ENCODE peak calls at places on chromosomes 7 and 10, in nine cellular contexts. J is AG04450, O is esophagus squamous epithelium, C is psoas muscle, F is H9, Z is OCI-LY7, H is adrenal gland, I is GM13976, G is B cell. E is an unnamed sample.

GRCh38 chr10:8187171-8187666 is 132.7 kb downstream of the GATA3 start:
- DNase-seq in J (no peak), O (no peak), C (no peak), F (no peak), Z (no peak), H (no peak), I (no peak), G (no peak), E (no peak)

GRCh38 chr10:114397651-114398145 is 6.6 kb downstream of the AFAP1L2 start:
- DNase-seq in J (no peak), O (no peak), C (no peak), F (no peak), Z (no peak), H (no peak), I (no peak), G (no peak), E (no peak)

GRCh38 chr7:80307251-80307856 is 172.7 kb downstream of the GNAI1 start:
- DNase-seq in J (no peak), O (no peak), C (no peak), F (no peak), Z (no peak), H (no peak), I (no peak), G (no peak), E (no peak)

GRCh38 chr7:96591900-96592676 is 117.6 kb downstream of the SEM1 start:
- DNase-seq in J (no peak), O (no peak), C (no peak), F (no peak), Z (no peak), H (no peak), I (no peak), G (no peak), E (no peak)

GRCh38 chr7:44311561-44312495 is 13.6 kb downstream of the CAMK2B start:
- DNase-seq in J (no peak), O (no peak), C (peak), F (no peak), Z (no peak), H (peak), I (no peak), G (no peak), E (no peak)

GRCh38 chr7:157397036-157397720 is 60.4 kb downstream of the DNAJB6 start:
- DNase-seq in J (no peak), O (no peak), C (no peak), F (no peak), Z (no peak), H (no peak), I (peak), G (no peak), E (no peak)

GRCh38 chr7:103940382-103941268 is 48.8 kb downstream of the RELN start:
- DNase-seq in J (no peak), O (no peak), C (no peak), F (no peak), Z (no peak), H (no peak), I (no peak), G (no peak), E (no peak)

GRCh38 chr10:120511165-120511564 is 54.1 kb downstream of the PLPP4 start:
- DNase-seq in J (no peak), O (no peak), C (no peak), F (no peak), Z (no peak), H (no peak), I (no peak), G (no peak), E (no peak)

GRCh38 chr10:13637894-13638293 is 51.1 kb downstream of the PRPF18 start:
- DNase-seq in J (no peak), O (no peak), C (no peak), F (no peak), Z (no peak), H (no peak), I (no peak), G (no peak), E (no peak)

GRCh38 chr10:114611617-114612016 is 46.5 kb downstream of the ABLIM1 start:
- DNase-seq in J (no peak), O (no peak), C (no peak), F (no peak), Z (no peak), H (no peak), I (no peak), G (no peak), E (no peak)

GRCh38 chr10:55766212-55766611 is 594.8 kb downstream of the ZWINT start:
- DNase-seq in J (no peak), O (no peak), C (no peak), F (no peak), Z (no peak), H (no peak), I (no peak), G (no peak), E (no peak)

GRCh38 chr7:1558181-1558811 is 2.3 kb upstream of the TMEM184A start:
- DNase-seq in J (no peak), O (no peak), C (peak), F (no peak), Z (peak), H (no peak), I (no peak), G (no peak), E (no peak)

GRCh38 chr7:106060394-106060920 is 51.7 kb downstream of the SYPL1 start:
- DNase-seq in J (no peak), O (no peak), C (no peak), F (no peak), Z (no peak), H (peak), I (no peak), G (no peak), E (no peak)

GRCh38 chr10:102335184-102335583 is 60.3 kb upstream of the NFKB2 start:
- DNase-seq in J (no peak), O (no peak), C (peak), F (no peak), Z (no peak), H (no peak), I (no peak), G (no peak), E (no peak)

GRCh38 chr7:143938522-143939243 is 3.6 kb downstream of the OR2F2 start:
- DNase-seq in J (no peak), O (no peak), C (no peak), F (no peak), Z (no peak), H (no peak), I (no peak), G (no peak), E (no peak)

GRCh38 chr10:20959178-20959577 is 62.1 kb upstream of the NEBL start:
- DNase-seq in J (no peak), O (no peak), C (no peak), F (no peak), Z (no peak), H (no peak), I (no peak), G (no peak), E (no peak)

GRCh38 chr10:111525696-111526095 is 448.9 kb downstream of the ADRA2A start:
- DNase-seq in J (no peak), O (no peak), C (no peak), F (no peak), Z (no peak), H (no peak), I (no peak), G (no peak), E (no peak)

GRCh38 chr10:102802920-102803534 is 34.2 kb downstream of the CYP17A1 start:
- DNase-seq in J (peak), O (no peak), C (peak), F (peak), Z (no peak), H (peak), I (peak), G (no peak), E (peak)

GRCh38 chr10:29120216-29120615 is 168.7 kb upstream of the LYZL1 start:
- DNase-seq in J (peak), O (no peak), C (no peak), F (no peak), Z (no peak), H (no peak), I (no peak), G (no peak), E (no peak)

GRCh38 chr7:103123529-103123928 is 25.4 kb downstream of the NAPEPLD start:
- DNase-seq in J (no peak), O (no peak), C (no peak), F (no peak), Z (no peak), H (no peak), I (no peak), G (no peak), E (no peak)

GRCh38 chr10:126595160-126595559 is 75.3 kb downstream of the C10orf90 start:
- DNase-seq in J (no peak), O (no peak), C (no peak), F (no peak), Z (no peak), H (no peak), I (no peak), G (no peak), E (no peak)

GRCh38 chr10:126596472-126597016 is 73.9 kb downstream of the C10orf90 start:
- DNase-seq in J (no peak), O (no peak), C (no peak), F (no peak), Z (no peak), H (no peak), I (no peak), G (no peak), E (no peak)

GRCh38 chr10:126597206-126597605 is 73.3 kb downstream of the C10orf90 start:
- DNase-seq in J (no peak), O (no peak), C (no peak), F (no peak), Z (no peak), H (no peak), I (no peak), G (no peak), E (no peak)

GRCh38 chr10:126599949-126600627 is 70.4 kb downstream of the C10orf90 start:
- DNase-seq in J (no peak), O (no peak), C (no peak), F (no peak), Z (no peak), H (no peak), I (no peak), G (no peak), E (no peak)

GRCh38 chr10:126598009-126598408 is 72.5 kb downstream of the C10orf90 start:
- DNase-seq in J (no peak), O (no peak), C (no peak), F (peak), Z (peak), H (no peak), I (peak), G (no peak), E (peak)
- TF ChIP-seq CTCF in J (peak), O (peak), C (peak), F (peak), Z (peak), H (no peak), I (peak), G (peak), E (peak)

GRCh38 chr7:131222171-131222570 is 105.5 kb upstream of the MKLN1 start:
- DNase-seq in J (no peak), O (no peak), C (no peak), F (no peak), Z (peak), H (no peak), I (no peak), G (no peak), E (no peak)
- TF ChIP-seq CTCF in J (no peak), O (no peak), C (no peak), F (no peak), Z (peak), H (no peak), I (no peak), G (no peak), E (no peak)

GRCh38 chr7:18068745-18069144 is 41.1 kb upstream of the PRPS1L1 start:
- DNase-seq in J (no peak), O (no peak), C (no peak), F (no peak), Z (no peak), H (no peak), I (no peak), G (no peak), E (no peak)

GRCh38 chr7:18064242-18064838 is 36.7 kb upstream of the PRPS1L1 start:
- DNase-seq in J (no peak), O (no peak), C (no peak), F (peak), Z (peak), H (no peak), I (no peak), G (no peak), E (peak)
- TF ChIP-seq CTCF in J (peak), O (peak), C (peak), F (peak), Z (peak), H (peak), I (peak), G (peak), E (peak)

GRCh38 chr10:117553171-117553814 is 10.7 kb downstream of the EMX2 start:
- DNase-seq in J (no peak), O (no peak), C (peak), F (peak), Z (no peak), H (no peak), I (no peak), G (no peak), E (no peak)
- TF ChIP-seq CTCF in J (no peak), O (no peak), C (peak), F (peak), Z (no peak), H (no peak), I (no peak), G (no peak), E (no peak)

GRCh38 chr10:26157734-26158133 is 58.8 kb upstream of the GAD2 start:
- DNase-seq in J (no peak), O (no peak), C (no peak), F (no peak), Z (peak), H (no peak), I (no peak), G (no peak), E (no peak)
- TF ChIP-seq CTCF in J (no peak), O (no peak), C (no peak), F (peak), Z (peak), H (no peak), I (no peak), G (no peak), E (peak)

GRCh38 chr7:117459735-117460134 is 20.1 kb upstream of the CFTR start:
- DNase-seq in J (no peak), O (no peak), C (no peak), F (no peak), Z (no peak), H (no peak), I (no peak), G (no peak), E (no peak)

GRCh38 chr7:117458977-117459583 is 20.7 kb upstream of the CFTR start:
- DNase-seq in J (no peak), O (no peak), C (no peak), F (no peak), Z (peak), H (no peak), I (peak), G (no peak), E (peak)
- TF ChIP-seq CTCF in J (peak), O (peak), C (peak), F (peak), Z (peak), H (peak), I (peak), G (peak), E (peak)

DNA sequence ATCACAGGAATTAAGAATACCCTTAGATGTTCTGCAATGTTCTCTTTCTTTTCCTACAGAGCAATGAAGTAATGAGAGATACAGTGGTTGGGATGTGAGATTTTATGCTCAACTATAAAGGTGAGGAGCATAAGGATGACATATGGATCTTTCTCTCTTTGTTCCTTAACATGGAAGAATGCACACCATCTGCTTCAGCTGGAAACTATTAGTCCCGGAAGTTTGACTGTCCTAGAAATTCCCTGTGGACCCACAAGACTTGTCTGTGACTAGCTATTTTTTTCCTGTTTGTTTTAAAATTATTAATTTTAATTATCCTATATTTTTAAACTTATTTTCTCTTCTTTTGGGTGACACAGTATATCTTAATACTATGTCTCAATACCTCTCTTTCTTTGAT is 80.2 kb downstream of the DKK1 start:
- DNase-seq in J (no peak), O (no peak), C (no peak), F (no peak), Z (no peak), H (no peak), I (no peak), G (no peak), E (no peak)
- TF ChIP-seq CTCF in J (no peak), O (no peak), C (no peak), F (no peak), Z (no peak), H (no peak), I (no peak), G (no peak), E (no peak)

GRCh38 chr7:142668495-142668894 is 80.8 kb upstream of the PRSS1 start:
- DNase-seq in J (no peak), O (no peak), C (no peak), F (no peak), Z (peak), H (no peak), I (no peak), G (peak), E (no peak)

GRCh38 chr7:142670504-142670903 is 78.8 kb upstream of the PRSS1 start:
- DNase-seq in J (no peak), O (no peak), C (no peak), F (no peak), Z (no peak), H (no peak), I (no peak), G (no peak), E (no peak)

GRCh38 chr7:142671506-142671905 is 77.8 kb upstream of the PRSS1 start:
- DNase-seq in J (no peak), O (no peak), C (no peak), F (no peak), Z (peak), H (no peak), I (no peak), G (no peak), E (no peak)

DNA sequence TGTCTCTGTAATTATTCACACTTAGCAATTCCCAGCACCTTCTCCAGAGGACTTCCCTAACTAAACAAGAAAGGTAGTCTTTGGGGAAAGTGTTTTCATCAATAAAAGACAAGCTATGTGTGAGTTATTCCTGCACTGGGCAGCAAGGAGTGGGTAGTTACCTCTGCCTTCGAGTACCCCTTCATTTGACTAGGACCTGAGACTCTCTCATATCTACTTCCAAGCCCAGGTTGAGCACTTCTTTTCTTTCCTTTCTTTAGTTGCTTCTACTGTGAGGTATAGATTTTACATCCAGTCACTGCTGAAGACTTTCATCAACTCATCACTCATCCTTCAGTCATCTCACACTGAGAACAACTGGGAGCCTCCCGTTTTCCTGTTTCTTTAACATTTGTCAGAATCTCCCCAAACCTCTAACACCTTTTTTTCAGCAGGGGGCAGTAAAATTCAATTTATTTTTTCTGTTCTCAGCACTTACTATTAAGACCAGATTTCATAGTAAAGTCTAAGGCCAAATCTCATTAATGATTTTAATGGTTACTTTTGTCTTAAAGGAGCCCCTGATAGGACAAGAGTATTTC is 80.1 kb upstream of the PRSS1 start:
- DNase-seq in J (no peak), O (no peak), C (no peak), F (no peak), Z (peak), H (no peak), I (peak), G (no peak), E (no peak)
- TF ChIP-seq CTCF in J (peak), O (peak), C (peak), F (peak), Z (peak), H (peak), I (peak), G (peak), E (peak)

GRCh38 chr7:55423277-55423711 is 58.2 kb downstream of the LANCL2 start:
- DNase-seq in J (no peak), O (no peak), C (no peak), F (no peak), Z (no peak), H (no peak), I (no peak), G (no peak), E (no peak)
- TF ChIP-seq CTCF in J (peak), O (no peak), C (no peak), F (peak), Z (no peak), H (no peak), I (no peak), G (no peak), E (no peak)